ENCODE peak calls at places on chromosomes 4 and X, in nine cellular contexts. One of them, this sample, is unnamed.

GRCh38 chr4:48315728-48316630 is 25.4 kb upstream of the SLAIN2 start:
- DNase-seq in endothelial cell: peak
- DNase-seq in glutamatergic neuron: no peak
- DNase-seq in CD4-positive, alpha-beta T cell: no peak
- DNase-seq in WERI-Rb-1: peak
- DNase-seq in neural crest cell: peak
- DNase-seq in endodermal cell: peak
- DNase-seq in GM10248: peak
- DNase-seq in retinal pigment epithelial cell: no peak
- DNase-seq in this sample: no peak

GRCh38 chr4:56434599-56435000 is 815 bp downstream of the PPAT start:
- DNase-seq in endothelial cell: no peak
- DNase-seq in glutamatergic neuron: no peak
- DNase-seq in CD4-positive, alpha-beta T cell: no peak
- DNase-seq in WERI-Rb-1: no peak
- DNase-seq in neural crest cell: no peak
- DNase-seq in endodermal cell: no peak
- DNase-seq in GM10248: no peak
- DNase-seq in retinal pigment epithelial cell: no peak
- DNase-seq in this sample: no peak

GRCh38 chr4:17024430-17024829 is 126.0 kb upstream of the LDB2 start:
- DNase-seq in endothelial cell: no peak
- DNase-seq in glutamatergic neuron: no peak
- DNase-seq in CD4-positive, alpha-beta T cell: no peak
- DNase-seq in WERI-Rb-1: no peak
- DNase-seq in neural crest cell: no peak
- DNase-seq in endodermal cell: no peak
- DNase-seq in GM10248: no peak
- DNase-seq in retinal pigment epithelial cell: no peak
- DNase-seq in this sample: no peak

GRCh38 chr4:2811830-2812599 is 19.1 kb downstream of the SH3BP2 start:
- DNase-seq in endothelial cell: peak
- DNase-seq in glutamatergic neuron: peak
- DNase-seq in CD4-positive, alpha-beta T cell: peak
- DNase-seq in WERI-Rb-1: peak
- DNase-seq in neural crest cell: peak
- DNase-seq in endodermal cell: peak
- DNase-seq in GM10248: peak
- DNase-seq in retinal pigment epithelial cell: peak
- DNase-seq in this sample: no peak

GRCh38 chr4:143882892-143883291 is 22.5 kb downstream of the GYPE start:
- DNase-seq in endothelial cell: no peak
- DNase-seq in glutamatergic neuron: no peak
- DNase-seq in CD4-positive, alpha-beta T cell: no peak
- DNase-seq in WERI-Rb-1: no peak
- DNase-seq in neural crest cell: no peak
- DNase-seq in endodermal cell: no peak
- DNase-seq in GM10248: no peak
- DNase-seq in retinal pigment epithelial cell: no peak
- DNase-seq in this sample: no peak

GRCh38 chrX:13994104-13994503 is 35.6 kb downstream of the GEMIN8 start:
- DNase-seq in endothelial cell: no peak
- DNase-seq in glutamatergic neuron: no peak
- DNase-seq in CD4-positive, alpha-beta T cell: no peak
- DNase-seq in WERI-Rb-1: no peak
- DNase-seq in neural crest cell: no peak
- DNase-seq in endodermal cell: no peak
- DNase-seq in GM10248: no peak
- DNase-seq in retinal pigment epithelial cell: no peak
- DNase-seq in this sample: no peak

GRCh38 chrX:130097507-130098201 is 12.6 kb downstream of the ELF4 start:
- DNase-seq in endothelial cell: peak
- DNase-seq in glutamatergic neuron: no peak
- DNase-seq in CD4-positive, alpha-beta T cell: peak
- DNase-seq in WERI-Rb-1: peak
- DNase-seq in neural crest cell: no peak
- DNase-seq in endodermal cell: no peak
- DNase-seq in GM10248: no peak
- DNase-seq in retinal pigment epithelial cell: no peak
- DNase-seq in this sample: no peak

GRCh38 chr4:81919238-81919637 is 447.5 kb upstream of the RASGEF1B start:
- DNase-seq in endothelial cell: peak
- DNase-seq in glutamatergic neuron: no peak
- DNase-seq in CD4-positive, alpha-beta T cell: no peak
- DNase-seq in WERI-Rb-1: peak
- DNase-seq in neural crest cell: no peak
- DNase-seq in endodermal cell: peak
- DNase-seq in GM10248: peak
- DNase-seq in retinal pigment epithelial cell: no peak
- DNase-seq in this sample: no peak

GRCh38 chr4:119020158-119020557 is 115.5 kb upstream of the MYOZ2 start:
- DNase-seq in endothelial cell: no peak
- DNase-seq in glutamatergic neuron: no peak
- DNase-seq in CD4-positive, alpha-beta T cell: no peak
- DNase-seq in WERI-Rb-1: no peak
- DNase-seq in neural crest cell: no peak
- DNase-seq in endodermal cell: no peak
- DNase-seq in GM10248: no peak
- DNase-seq in retinal pigment epithelial cell: no peak
- DNase-seq in this sample: no peak

GRCh38 chr4:147110968-147111367 is 165.3 kb upstream of the TTC29 start:
- DNase-seq in endothelial cell: no peak
- DNase-seq in glutamatergic neuron: no peak
- DNase-seq in CD4-positive, alpha-beta T cell: no peak
- DNase-seq in WERI-Rb-1: no peak
- DNase-seq in neural crest cell: no peak
- DNase-seq in endodermal cell: no peak
- DNase-seq in GM10248: no peak
- DNase-seq in retinal pigment epithelial cell: no peak
- DNase-seq in this sample: no peak

GRCh38 chr4:14524236-14524635 is 478.0 kb upstream of the CPEB2 start:
- DNase-seq in endothelial cell: no peak
- DNase-seq in glutamatergic neuron: no peak
- DNase-seq in CD4-positive, alpha-beta T cell: no peak
- DNase-seq in WERI-Rb-1: no peak
- DNase-seq in neural crest cell: no peak
- DNase-seq in endodermal cell: no peak
- DNase-seq in GM10248: no peak
- DNase-seq in retinal pigment epithelial cell: no peak
- DNase-seq in this sample: no peak

GRCh38 chrX:7904557-7904956 is 22.7 kb downstream of the PNPLA4 start:
- DNase-seq in endothelial cell: no peak
- DNase-seq in glutamatergic neuron: no peak
- DNase-seq in CD4-positive, alpha-beta T cell: no peak
- DNase-seq in WERI-Rb-1: no peak
- DNase-seq in neural crest cell: no peak
- DNase-seq in endodermal cell: no peak
- DNase-seq in GM10248: no peak
- DNase-seq in retinal pigment epithelial cell: no peak
- DNase-seq in this sample: no peak

GRCh38 chr4:184282895-184283654 is 65.4 kb upstream of the ENPP6 start:
- DNase-seq in endothelial cell: no peak
- DNase-seq in glutamatergic neuron: no peak
- DNase-seq in CD4-positive, alpha-beta T cell: no peak
- DNase-seq in WERI-Rb-1: no peak
- DNase-seq in neural crest cell: no peak
- DNase-seq in endodermal cell: no peak
- DNase-seq in GM10248: peak
- DNase-seq in retinal pigment epithelial cell: no peak
- DNase-seq in this sample: no peak

GRCh38 chr4:184283659-184284335 is 66.1 kb upstream of the ENPP6 start:
- DNase-seq in endothelial cell: no peak
- DNase-seq in glutamatergic neuron: no peak
- DNase-seq in CD4-positive, alpha-beta T cell: no peak
- DNase-seq in WERI-Rb-1: no peak
- DNase-seq in neural crest cell: no peak
- DNase-seq in endodermal cell: no peak
- DNase-seq in GM10248: no peak
- DNase-seq in retinal pigment epithelial cell: no peak
- DNase-seq in this sample: no peak

GRCh38 chr4:184280591-184281071 is 63.0 kb upstream of the ENPP6 start:
- DNase-seq in endothelial cell: no peak
- DNase-seq in glutamatergic neuron: no peak
- DNase-seq in CD4-positive, alpha-beta T cell: peak
- DNase-seq in WERI-Rb-1: no peak
- DNase-seq in neural crest cell: no peak
- DNase-seq in endodermal cell: no peak
- DNase-seq in GM10248: peak
- DNase-seq in retinal pigment epithelial cell: no peak
- DNase-seq in this sample: no peak

GRCh38 chr4:184281231-184282139 is 63.8 kb upstream of the ENPP6 start:
- DNase-seq in endothelial cell: no peak
- DNase-seq in glutamatergic neuron: no peak
- DNase-seq in CD4-positive, alpha-beta T cell: no peak
- DNase-seq in WERI-Rb-1: no peak
- DNase-seq in neural crest cell: no peak
- DNase-seq in endodermal cell: no peak
- DNase-seq in GM10248: peak
- DNase-seq in retinal pigment epithelial cell: no peak
- DNase-seq in this sample: no peak

DNA sequence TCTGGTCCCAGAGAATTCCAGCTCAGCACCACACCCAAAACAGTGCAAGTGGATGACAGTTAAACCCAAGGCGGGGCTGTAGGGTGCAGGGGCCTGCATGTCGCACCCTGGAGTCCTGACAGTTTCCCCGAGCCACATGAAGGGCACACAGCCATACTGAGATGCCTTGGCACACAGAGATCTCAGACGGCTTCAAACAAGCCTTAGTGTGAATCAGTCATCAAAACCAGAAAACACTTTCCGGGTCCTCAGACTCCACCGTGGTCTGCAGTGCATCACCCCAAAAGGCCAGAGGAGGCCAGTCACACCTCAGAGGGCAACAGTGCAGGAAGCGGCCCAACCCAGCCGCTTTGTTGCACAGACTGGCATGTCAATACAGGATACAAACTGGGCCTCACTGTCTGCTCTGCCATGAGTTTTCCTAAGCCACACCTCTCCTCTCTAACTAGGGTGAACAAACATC is 64.6 kb upstream of the ENPP6 start:
- DNase-seq in endothelial cell: peak
- DNase-seq in glutamatergic neuron: no peak
- DNase-seq in CD4-positive, alpha-beta T cell: peak
- DNase-seq in WERI-Rb-1: no peak
- DNase-seq in neural crest cell: no peak
- DNase-seq in endodermal cell: peak
- DNase-seq in GM10248: peak
- DNase-seq in retinal pigment epithelial cell: no peak
- DNase-seq in this sample: no peak
- TF ChIP-seq CTCF in endothelial cell: no peak
- TF ChIP-seq CTCF in glutamatergic neuron: no peak
- TF ChIP-seq CTCF in CD4-positive, alpha-beta T cell: no peak
- TF ChIP-seq CTCF in WERI-Rb-1: no peak
- TF ChIP-seq CTCF in neural crest cell: peak
- TF ChIP-seq CTCF in endodermal cell: peak
- TF ChIP-seq CTCF in GM10248: peak
- TF ChIP-seq CTCF in retinal pigment epithelial cell: no peak
- TF ChIP-seq CTCF in this sample: no peak

DNA sequence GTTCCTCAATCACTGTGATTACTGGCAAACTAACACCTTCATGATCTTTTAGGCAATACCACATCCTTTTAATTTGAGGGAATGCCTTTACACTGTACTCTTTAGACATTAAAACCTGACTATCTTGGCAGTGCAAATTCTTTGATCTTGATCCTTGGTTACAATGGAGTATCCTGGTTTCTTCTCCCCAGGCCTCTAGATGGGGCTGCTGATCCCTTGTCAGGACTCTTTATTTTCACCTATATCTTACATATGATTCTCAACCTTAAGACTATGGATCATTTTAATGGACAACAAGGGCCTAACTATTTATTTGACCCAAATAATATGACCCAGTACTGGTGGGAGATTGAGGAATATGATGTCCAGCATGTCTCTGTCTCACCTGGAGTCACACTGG is 1005.5 kb upstream of the INTU start:
- DNase-seq in endothelial cell: peak
- DNase-seq in glutamatergic neuron: peak
- DNase-seq in CD4-positive, alpha-beta T cell: no peak
- DNase-seq in WERI-Rb-1: peak
- DNase-seq in neural crest cell: no peak
- DNase-seq in endodermal cell: peak
- DNase-seq in GM10248: no peak
- DNase-seq in retinal pigment epithelial cell: no peak
- DNase-seq in this sample: no peak
- TF ChIP-seq CTCF in endothelial cell: no peak
- TF ChIP-seq CTCF in glutamatergic neuron: peak
- TF ChIP-seq CTCF in CD4-positive, alpha-beta T cell: no peak
- TF ChIP-seq CTCF in WERI-Rb-1: peak
- TF ChIP-seq CTCF in neural crest cell: peak
- TF ChIP-seq CTCF in endodermal cell: peak
- TF ChIP-seq CTCF in GM10248: no peak
- TF ChIP-seq CTCF in retinal pigment epithelial cell: peak
- TF ChIP-seq CTCF in this sample: peak

GRCh38 chr4:76898949-76899640 is 1.2 kb upstream of the SOWAHB start:
- DNase-seq in endothelial cell: no peak
- DNase-seq in glutamatergic neuron: no peak
- DNase-seq in CD4-positive, alpha-beta T cell: no peak
- DNase-seq in WERI-Rb-1: no peak
- DNase-seq in neural crest cell: no peak
- DNase-seq in endodermal cell: no peak
- DNase-seq in GM10248: no peak
- DNase-seq in retinal pigment epithelial cell: no peak
- DNase-seq in this sample: no peak

GRCh38 chr4:76904646-76905190 is 6.8 kb upstream of the SOWAHB start:
- DNase-seq in endothelial cell: no peak
- DNase-seq in glutamatergic neuron: no peak
- DNase-seq in CD4-positive, alpha-beta T cell: no peak
- DNase-seq in WERI-Rb-1: no peak
- DNase-seq in neural crest cell: no peak
- DNase-seq in endodermal cell: peak
- DNase-seq in GM10248: no peak
- DNase-seq in retinal pigment epithelial cell: no peak
- DNase-seq in this sample: no peak

GRCh38 chr4:76898385-76898692 is 395 bp upstream of the SOWAHB start:
- DNase-seq in endothelial cell: no peak
- DNase-seq in glutamatergic neuron: no peak
- DNase-seq in CD4-positive, alpha-beta T cell: no peak
- DNase-seq in WERI-Rb-1: no peak
- DNase-seq in neural crest cell: no peak
- DNase-seq in endodermal cell: no peak
- DNase-seq in GM10248: no peak
- DNase-seq in retinal pigment epithelial cell: no peak
- DNase-seq in this sample: no peak

GRCh38 chr4:76905521-76905920 is 7.6 kb upstream of the SOWAHB start:
- DNase-seq in endothelial cell: no peak
- DNase-seq in glutamatergic neuron: no peak
- DNase-seq in CD4-positive, alpha-beta T cell: no peak
- DNase-seq in WERI-Rb-1: no peak
- DNase-seq in neural crest cell: no peak
- DNase-seq in endodermal cell: no peak
- DNase-seq in GM10248: no peak
- DNase-seq in retinal pigment epithelial cell: no peak
- DNase-seq in this sample: no peak

GRCh38 chr4:76902233-76902890 is 4.4 kb upstream of the SOWAHB start:
- DNase-seq in endothelial cell: no peak
- DNase-seq in glutamatergic neuron: no peak
- DNase-seq in CD4-positive, alpha-beta T cell: no peak
- DNase-seq in WERI-Rb-1: no peak
- DNase-seq in neural crest cell: no peak
- DNase-seq in endodermal cell: no peak
- DNase-seq in GM10248: no peak
- DNase-seq in retinal pigment epithelial cell: no peak
- DNase-seq in this sample: no peak
- TF ChIP-seq CTCF in endothelial cell: no peak
- TF ChIP-seq CTCF in glutamatergic neuron: no peak
- TF ChIP-seq CTCF in CD4-positive, alpha-beta T cell: no peak
- TF ChIP-seq CTCF in WERI-Rb-1: no peak
- TF ChIP-seq CTCF in neural crest cell: no peak
- TF ChIP-seq CTCF in endodermal cell: no peak
- TF ChIP-seq CTCF in GM10248: no peak
- TF ChIP-seq CTCF in retinal pigment epithelial cell: no peak
- TF ChIP-seq CTCF in this sample: no peak

GRCh38 chr4:107519057-107519456 is 201.0 kb downstream of the PAPSS1 start:
- DNase-seq in endothelial cell: peak
- DNase-seq in glutamatergic neuron: no peak
- DNase-seq in CD4-positive, alpha-beta T cell: no peak
- DNase-seq in WERI-Rb-1: peak
- DNase-seq in neural crest cell: no peak
- DNase-seq in endodermal cell: peak
- DNase-seq in GM10248: no peak
- DNase-seq in retinal pigment epithelial cell: peak
- DNase-seq in this sample: no peak
- TF ChIP-seq CTCF in endothelial cell: no peak
- TF ChIP-seq CTCF in glutamatergic neuron: no peak
- TF ChIP-seq CTCF in CD4-positive, alpha-beta T cell: no peak
- TF ChIP-seq CTCF in WERI-Rb-1: peak
- TF ChIP-seq CTCF in neural crest cell: peak
- TF ChIP-seq CTCF in endodermal cell: peak
- TF ChIP-seq CTCF in GM10248: peak
- TF ChIP-seq CTCF in retinal pigment epithelial cell: peak
- TF ChIP-seq CTCF in this sample: peak